ENCODE peak calls at places on chromosomes 1 and 21, in eight cellular contexts. One of them, this sample, is unnamed.

GRCh38 chr1:181656491-181656890 is 173.2 kb downstream of the CACNA1E start:
- DNase-seq in H54: no peak
- DNase-seq in GM12891: no peak
- DNase-seq in esophagus squamous epithelium: no peak
- DNase-seq in heart left ventricle: no peak
- DNase-seq in IMR-90: no peak
- DNase-seq in tibial nerve: no peak
- DNase-seq in HepG2: no peak
- DNase-seq in this sample: no peak

GRCh38 chr1:107139833-107140702 is 771 bp upstream of the NTNG1 start:
- DNase-seq in esophagus squamous epithelium: no peak
- DNase-seq in tibial nerve: no peak
- DNase-seq in IMR-90: peak
- DNase-seq in heart left ventricle: peak
- DNase-seq in GM12891: no peak
- DNase-seq in H54: peak
- DNase-seq in HepG2: no peak
- DNase-seq in this sample: no peak

GRCh38 chr1:58966917-58967733 is 183.3 kb upstream of the JUN start:
- DNase-seq in tibial nerve: no peak
- DNase-seq in HepG2: no peak
- DNase-seq in H54: no peak
- DNase-seq in GM12891: no peak
- DNase-seq in IMR-90: no peak
- DNase-seq in esophagus squamous epithelium: no peak
- DNase-seq in heart left ventricle: no peak
- DNase-seq in this sample: no peak

GRCh38 chr1:162676767-162677166 is 44.5 kb downstream of the DDR2 start:
- DNase-seq in HepG2: no peak
- DNase-seq in esophagus squamous epithelium: no peak
- DNase-seq in GM12891: no peak
- DNase-seq in heart left ventricle: no peak
- DNase-seq in IMR-90: no peak
- DNase-seq in H54: no peak
- DNase-seq in tibial nerve: no peak
- DNase-seq in this sample: no peak

GRCh38 chr21:43957128-43957571 is 55.0 kb upstream of the TRAPPC10 start:
- DNase-seq in esophagus squamous epithelium: no peak
- DNase-seq in IMR-90: no peak
- DNase-seq in GM12891: no peak
- DNase-seq in heart left ventricle: no peak
- DNase-seq in tibial nerve: no peak
- DNase-seq in HepG2: no peak
- DNase-seq in H54: no peak
- DNase-seq in this sample: no peak

GRCh38 chr1:218686258-218686657 is 341.1 kb downstream of the TGFB2 start:
- DNase-seq in esophagus squamous epithelium: no peak
- DNase-seq in IMR-90: peak
- DNase-seq in tibial nerve: no peak
- DNase-seq in GM12891: no peak
- DNase-seq in HepG2: no peak
- DNase-seq in heart left ventricle: no peak
- DNase-seq in H54: no peak
- DNase-seq in this sample: no peak

GRCh38 chr21:34878501-34878900 is 170.6 kb downstream of the RUNX1 start:
- DNase-seq in esophagus squamous epithelium: no peak
- DNase-seq in H54: no peak
- DNase-seq in GM12891: no peak
- DNase-seq in heart left ventricle: no peak
- DNase-seq in IMR-90: no peak
- DNase-seq in tibial nerve: no peak
- DNase-seq in HepG2: peak
- DNase-seq in this sample: no peak

GRCh38 chr1:244603498-244603897 is 49.4 kb upstream of the DESI2 start:
- DNase-seq in H54: no peak
- DNase-seq in heart left ventricle: no peak
- DNase-seq in IMR-90: peak
- DNase-seq in tibial nerve: no peak
- DNase-seq in GM12891: peak
- DNase-seq in esophagus squamous epithelium: no peak
- DNase-seq in HepG2: peak
- DNase-seq in this sample: peak

GRCh38 chr21:45982758-45983731 is 1.5 kb downstream of the COL6A1 start:
- DNase-seq in esophagus squamous epithelium: no peak
- DNase-seq in IMR-90: no peak
- DNase-seq in GM12891: no peak
- DNase-seq in HepG2: no peak
- DNase-seq in H54: no peak
- DNase-seq in heart left ventricle: peak
- DNase-seq in tibial nerve: no peak
- DNase-seq in this sample: no peak

GRCh38 chr1:3425486-3426215 is 28.8 kb upstream of the ARHGEF16 start:
- DNase-seq in H54: no peak
- DNase-seq in HepG2: no peak
- DNase-seq in tibial nerve: no peak
- DNase-seq in IMR-90: no peak
- DNase-seq in heart left ventricle: peak
- DNase-seq in esophagus squamous epithelium: no peak
- DNase-seq in GM12891: no peak
- DNase-seq in this sample: no peak

GRCh38 chr1:100597069-100597741 is 59.3 kb downstream of the GPR88 start:
- DNase-seq in HepG2: no peak
- DNase-seq in H54: peak
- DNase-seq in heart left ventricle: no peak
- DNase-seq in esophagus squamous epithelium: no peak
- DNase-seq in IMR-90: peak
- DNase-seq in GM12891: no peak
- DNase-seq in tibial nerve: no peak
- DNase-seq in this sample: no peak

GRCh38 chr1:221663321-221663720 is 78.6 kb downstream of the DUSP10 start:
- DNase-seq in H54: no peak
- DNase-seq in heart left ventricle: no peak
- DNase-seq in GM12891: no peak
- DNase-seq in esophagus squamous epithelium: no peak
- DNase-seq in tibial nerve: no peak
- DNase-seq in IMR-90: peak
- DNase-seq in HepG2: no peak
- DNase-seq in this sample: no peak

GRCh38 chr1:31926846-31927660 is 11.1 kb downstream of the PTP4A2 start:
- DNase-seq in GM12891: no peak
- DNase-seq in IMR-90: no peak
- DNase-seq in esophagus squamous epithelium: no peak
- DNase-seq in heart left ventricle: no peak
- DNase-seq in tibial nerve: no peak
- DNase-seq in H54: no peak
- DNase-seq in HepG2: no peak
- DNase-seq in this sample: no peak

GRCh38 chr1:24909388-24909898 is 20.6 kb downstream of the RUNX3 start:
- DNase-seq in tibial nerve: peak
- DNase-seq in IMR-90: peak
- DNase-seq in HepG2: peak
- DNase-seq in esophagus squamous epithelium: no peak
- DNase-seq in heart left ventricle: no peak
- DNase-seq in GM12891: no peak
- DNase-seq in H54: no peak
- DNase-seq in this sample: peak

GRCh38 chr1:28913786-28914227 is 562 bp upstream of the EPB41 start:
- DNase-seq in GM12891: no peak
- DNase-seq in HepG2: no peak
- DNase-seq in IMR-90: no peak
- DNase-seq in heart left ventricle: no peak
- DNase-seq in esophagus squamous epithelium: no peak
- DNase-seq in tibial nerve: no peak
- DNase-seq in H54: no peak
- DNase-seq in this sample: no peak

GRCh38 chr1:33599516-33600115 is 127.2 kb downstream of the ZSCAN20 start:
- DNase-seq in IMR-90: no peak
- DNase-seq in GM12891: no peak
- DNase-seq in HepG2: no peak
- DNase-seq in heart left ventricle: no peak
- DNase-seq in H54: no peak
- DNase-seq in esophagus squamous epithelium: no peak
- DNase-seq in tibial nerve: no peak
- DNase-seq in this sample: no peak

GRCh38 chr1:183480971-183481431 is 8.7 kb downstream of the SMG7 start:
- DNase-seq in HepG2: no peak
- DNase-seq in tibial nerve: no peak
- DNase-seq in H54: no peak
- DNase-seq in IMR-90: peak
- DNase-seq in heart left ventricle: no peak
- DNase-seq in GM12891: no peak
- DNase-seq in esophagus squamous epithelium: no peak
- DNase-seq in this sample: no peak

GRCh38 chr1:80917826-80918225 is 882.9 kb upstream of the ADGRL2 start:
- DNase-seq in H54: no peak
- DNase-seq in GM12891: no peak
- DNase-seq in HepG2: no peak
- DNase-seq in heart left ventricle: no peak
- DNase-seq in esophagus squamous epithelium: no peak
- DNase-seq in IMR-90: no peak
- DNase-seq in tibial nerve: no peak
- DNase-seq in this sample: no peak

GRCh38 chr1:214022810-214023425 is 35.1 kb downstream of the PROX1 start:
- DNase-seq in tibial nerve: no peak
- DNase-seq in IMR-90: no peak
- DNase-seq in heart left ventricle: no peak
- DNase-seq in esophagus squamous epithelium: no peak
- DNase-seq in HepG2: no peak
- DNase-seq in H54: no peak
- DNase-seq in GM12891: no peak
- DNase-seq in this sample: no peak

GRCh38 chr1:77926561-77927357 is 38.3 kb downstream of the NEXN start:
- DNase-seq in GM12891: peak
- DNase-seq in HepG2: no peak
- DNase-seq in esophagus squamous epithelium: no peak
- DNase-seq in tibial nerve: no peak
- DNase-seq in H54: no peak
- DNase-seq in heart left ventricle: no peak
- DNase-seq in IMR-90: no peak
- DNase-seq in this sample: no peak

GRCh38 chr1:154849645-154850131 is 20.4 kb downstream of the KCNN3 start:
- DNase-seq in heart left ventricle: no peak
- DNase-seq in tibial nerve: no peak
- DNase-seq in IMR-90: no peak
- DNase-seq in GM12891: no peak
- DNase-seq in HepG2: no peak
- DNase-seq in esophagus squamous epithelium: no peak
- DNase-seq in H54: no peak
- DNase-seq in this sample: no peak

GRCh38 chr1:56404066-56404465 is 175.3 kb downstream of the PLPP3 start:
- DNase-seq in esophagus squamous epithelium: no peak
- DNase-seq in tibial nerve: no peak
- DNase-seq in heart left ventricle: no peak
- DNase-seq in IMR-90: no peak
- DNase-seq in GM12891: no peak
- DNase-seq in HepG2: no peak
- DNase-seq in H54: no peak
- DNase-seq in this sample: no peak

GRCh38 chr21:38819051-38819718 is 13.5 kb downstream of the ETS2 start:
- DNase-seq in GM12891: no peak
- DNase-seq in tibial nerve: no peak
- DNase-seq in IMR-90: no peak
- DNase-seq in heart left ventricle: no peak
- DNase-seq in esophagus squamous epithelium: no peak
- DNase-seq in HepG2: no peak
- DNase-seq in H54: no peak
- DNase-seq in this sample: no peak
- TF ChIP-seq POLR2A in GM12891: no peak
- TF ChIP-seq POLR2A in tibial nerve: no peak
- TF ChIP-seq POLR2A in IMR-90: no peak
- TF ChIP-seq POLR2A in heart left ventricle: no peak
- TF ChIP-seq POLR2A in esophagus squamous epithelium: no peak
- TF ChIP-seq POLR2A in HepG2: peak
- TF ChIP-seq POLR2A in H54: no peak
- TF ChIP-seq POLR2A in this sample: no peak

DNA sequence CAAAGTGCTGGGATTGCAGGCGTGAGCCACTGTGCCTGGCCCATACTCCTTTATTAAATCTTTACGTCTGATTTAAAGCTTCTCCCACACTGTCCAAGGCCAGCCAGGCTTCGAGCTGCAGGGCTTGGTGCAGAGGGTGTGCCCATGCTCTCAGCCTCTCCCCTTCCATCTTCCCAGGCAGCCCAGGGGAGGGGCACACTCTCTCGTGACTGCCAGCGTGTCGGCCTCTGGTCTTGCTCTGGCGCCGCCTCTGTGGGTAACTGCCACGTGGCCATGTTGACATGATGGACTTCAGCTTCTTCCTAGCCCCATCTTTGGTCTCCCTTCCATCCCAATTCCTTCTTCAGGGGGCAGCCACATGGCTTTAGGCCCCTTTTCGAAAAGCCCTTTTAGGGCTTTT is 4.7 kb downstream of the GPR137B start:
- DNase-seq in heart left ventricle: no peak
- DNase-seq in tibial nerve: peak
- DNase-seq in esophagus squamous epithelium: no peak
- DNase-seq in H54: no peak
- DNase-seq in GM12891: no peak
- DNase-seq in HepG2: no peak
- DNase-seq in IMR-90: no peak
- DNase-seq in this sample: no peak
- TF ChIP-seq POLR2A in heart left ventricle: no peak
- TF ChIP-seq POLR2A in tibial nerve: no peak
- TF ChIP-seq POLR2A in esophagus squamous epithelium: no peak
- TF ChIP-seq POLR2A in H54: no peak
- TF ChIP-seq POLR2A in GM12891: no peak
- TF ChIP-seq POLR2A in HepG2: no peak
- TF ChIP-seq POLR2A in IMR-90: no peak
- TF ChIP-seq POLR2A in this sample: no peak

GRCh38 chr1:223081181-223081994 is 61.7 kb downstream of the TLR5 start:
- DNase-seq in tibial nerve: peak
- DNase-seq in HepG2: peak
- DNase-seq in H54: peak
- DNase-seq in heart left ventricle: peak
- DNase-seq in GM12891: peak
- DNase-seq in IMR-90: peak
- DNase-seq in esophagus squamous epithelium: no peak
- DNase-seq in this sample: peak
- TF ChIP-seq POLR2A in tibial nerve: peak
- TF ChIP-seq POLR2A in HepG2: no peak
- TF ChIP-seq POLR2A in H54: no peak
- TF ChIP-seq POLR2A in heart left ventricle: peak
- TF ChIP-seq POLR2A in GM12891: no peak
- TF ChIP-seq POLR2A in IMR-90: no peak
- TF ChIP-seq POLR2A in esophagus squamous epithelium: no peak
- TF ChIP-seq POLR2A in this sample: no peak

DNA sequence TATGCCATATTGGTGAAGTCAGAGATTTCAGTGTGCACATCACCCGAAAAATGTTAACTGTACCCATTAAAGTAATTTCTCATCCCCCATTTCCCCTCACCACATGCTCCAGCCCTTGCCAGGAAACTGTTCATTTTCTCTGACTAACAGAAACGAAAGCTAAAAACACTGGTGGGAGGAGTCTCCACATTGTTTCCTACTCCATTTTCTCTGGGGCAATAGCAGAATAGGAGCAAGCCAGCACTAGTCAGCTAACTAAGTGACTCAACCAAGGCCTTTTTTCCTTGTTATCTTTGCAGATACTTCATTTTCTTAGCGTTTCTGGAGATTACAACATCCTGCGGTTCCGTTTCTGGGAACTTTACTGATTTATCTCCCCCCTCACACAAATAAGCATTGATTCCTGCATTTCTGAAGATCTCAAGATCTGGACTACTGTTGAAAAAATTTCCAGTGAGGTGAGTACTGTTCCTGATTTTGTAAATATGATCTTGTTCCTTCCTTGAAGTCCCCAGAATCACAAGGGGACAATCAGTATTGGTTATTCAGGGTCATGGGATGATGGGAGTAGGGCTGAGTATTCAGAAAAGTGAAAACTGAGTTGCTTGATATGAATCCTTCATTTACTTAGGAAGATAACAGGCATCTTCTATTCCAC is at the start of gene IFI16:
- DNase-seq in IMR-90: peak
- DNase-seq in GM12891: peak
- DNase-seq in HepG2: no peak
- DNase-seq in tibial nerve: peak
- DNase-seq in H54: peak
- DNase-seq in heart left ventricle: no peak
- DNase-seq in esophagus squamous epithelium: no peak
- DNase-seq in this sample: peak
- TF ChIP-seq POLR2A in IMR-90: peak
- TF ChIP-seq POLR2A in GM12891: peak
- TF ChIP-seq POLR2A in HepG2: no peak
- TF ChIP-seq POLR2A in tibial nerve: peak
- TF ChIP-seq POLR2A in H54: peak
- TF ChIP-seq POLR2A in heart left ventricle: peak
- TF ChIP-seq POLR2A in esophagus squamous epithelium: no peak
- TF ChIP-seq POLR2A in this sample: no peak